ENCODE peak calls at places on chromosomes 12 and 14, in five cellular contexts. C is body of pancreas, I is dorsolateral prefrontal cortex, P is bronchial epithelial cell, L is Peyer's patch. H is an unnamed sample.

GRCh38 chr12:116687888-116688287 is 50.0 kb downstream of the SPRING1 start:
- DNase-seq in C (peak; percentile 43), I (no peak), L (no peak), P (no peak), H (no peak)

GRCh38 chr12:99383258-99383657 is 264.3 kb upstream of the GARIN6 start:
- DNase-seq in P (no peak), L (no peak), C (no peak), I (no peak), H (no peak)

GRCh38 chr12:118525216-118525615 is 148.9 kb downstream of the SUDS3 start:
- DNase-seq in P (no peak), I (no peak), L (no peak), C (no peak), H (no peak)

GRCh38 chr12:120844297-120844696 is 59.9 kb downstream of the SPPL3 start:
- DNase-seq in P (no peak), L (no peak), I (no peak), C (no peak), H (no peak)

GRCh38 chr12:71460318-71460717 is 20.7 kb downstream of the LGR5 start:
- DNase-seq in I (no peak), P (no peak), C (no peak), L (no peak), H (no peak)

GRCh38 chr12:108881953-108882352 is 2.1 kb downstream of the DAO start:
- DNase-seq in I (no peak), P (peak; percentile 58), C (no peak), L (no peak), H (no peak)

GRCh38 chr12:105954891-105955607 is 183.7 kb downstream of the NUAK1 start:
- DNase-seq in L (no peak), C (no peak), I (no peak), P (peak; percentile 64), H (peak; percentile 69)

GRCh38 chr14:91854327-91854934 is 12.9 kb downstream of the TC2N start:
- DNase-seq in C (no peak), P (no peak), I (no peak), L (no peak), H (no peak)

GRCh38 chr12:115934877-115935276 is 342.6 kb downstream of the MED13L start:
- DNase-seq in P (no peak), L (no peak), I (no peak), C (no peak), H (no peak)

GRCh38 chr14:34359423-34360120 is 102.5 kb downstream of the SPTSSA start:
- DNase-seq in C (no peak), I (no peak), L (no peak), P (peak; percentile 36), H (no peak)

GRCh38 chr14:103118019-103118662 is 5.1 kb upstream of the TNFAIP2 start:
- DNase-seq in C (peak; percentile 50), I (no peak), L (peak; percentile 79), P (no peak), H (no peak)

GRCh38 chr12:39380090-39380489 is 62.8 kb downstream of the KIF21A start:
- DNase-seq in C (no peak), P (no peak), I (no peak), L (no peak), H (no peak)

GRCh38 chr14:104370256-104370870 is 209.2 kb upstream of the C14orf180 start:
- DNase-seq in P (no peak), C (peak; percentile 32), I (no peak), L (no peak), H (no peak)

GRCh38 chr14:76752744-76753143 is 8.5 kb upstream of the VASH1 start:
- DNase-seq in P (no peak), C (no peak), I (no peak), L (no peak), H (no peak)

GRCh38 chr12:85865905-85866304 is 8.2 kb upstream of the NTS start:
- DNase-seq in P (peak; percentile 14), L (no peak), C (no peak), I (no peak), H (no peak)

GRCh38 chr14:61342486-61342885 is 21.1 kb downstream of the PRKCH start:
- DNase-seq in C (no peak), L (peak; percentile 86), I (no peak), P (no peak), H (no peak)

GRCh38 chr12:65740873-65741600 is 83.2 kb upstream of the HMGA2 start:
- DNase-seq in P (peak; percentile 47), I (no peak), C (peak; percentile 74), L (peak; percentile 81), H (peak; percentile 95)

GRCh38 chr14:75427482-75428229 is at the start of gene JDP2:
- DNase-seq in I (peak; percentile 75), P (peak; percentile 23), L (peak; percentile 94), C (peak; percentile 94), H (peak; percentile 96)

GRCh38 chr12:4439736-4440135 is 5.9 kb downstream of the FGF6 start:
- DNase-seq in I (no peak), P (no peak), C (no peak), L (peak; percentile 13), H (no peak)

GRCh38 chr14:65159281-65160062 is 57.2 kb upstream of the MAX start:
- DNase-seq in P (no peak), I (no peak), C (no peak), L (no peak), H (no peak)

GRCh38 chr12:93978553-93978952 is 169.8 kb upstream of the PLXNC1 start:
- DNase-seq in L (no peak), P (peak; percentile 76), C (no peak), I (no peak), H (peak; percentile 89)

GRCh38 chr14:89136587-89136986 is 280.4 kb downstream of the FOXN3 start:
- DNase-seq in P (no peak), L (no peak), I (no peak), C (no peak), H (no peak)

GRCh38 chr14:54669759-54670630 is 103.1 kb downstream of the SAMD4A start:
- DNase-seq in I (no peak), C (no peak), L (peak; percentile 52), P (peak; percentile 52), H (peak; percentile 40)

GRCh38 chr12:68138480-68138879 is 21.1 kb downstream of the IFNG start:
- DNase-seq in L (no peak), I (no peak), C (no peak), P (no peak), H (no peak)

GRCh38 chr12:78793491-78793890 is 71.1 kb upstream of the SYT1 start:
- DNase-seq in P (no peak), L (no peak), I (no peak), C (no peak), H (no peak)

GRCh38 chr14:31926652-31927347 is 150.3 kb upstream of the ARHGAP5 start:
- DNase-seq in C (no peak), L (no peak), I (no peak), P (no peak), H (no peak)
- H3K4me3 ChIP-seq in C (no peak overlapping the region), L (no peak overlapping the region), I (no peak overlapping the region), P (no peak overlapping the region), H (no peak overlapping the region)

DNA sequence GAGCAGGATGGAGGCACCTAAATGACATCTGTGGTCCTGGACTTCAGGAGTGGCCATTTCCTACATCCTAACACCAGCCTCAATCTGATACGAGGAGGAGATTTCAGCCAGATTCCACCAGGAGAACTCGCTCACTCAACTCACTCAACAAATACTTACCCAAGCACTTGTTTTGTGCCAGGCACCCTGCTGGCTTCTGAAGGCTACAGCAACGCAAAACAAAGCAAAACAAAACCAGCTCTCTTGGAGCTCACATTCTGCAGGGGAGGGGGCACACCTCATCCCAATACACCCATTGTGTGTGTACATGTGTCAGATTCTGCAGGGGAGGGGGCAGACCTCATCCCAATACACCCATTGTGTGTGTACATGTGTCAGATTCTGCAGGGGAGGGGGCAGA is 144.8 kb downstream of the PIWIL1 start:
- DNase-seq in L (no peak), P (no peak), I (no peak), C (no peak), H (no peak)
- H3K27me3 ChIP-seq in L (no peaks in the 10 kb centered on the region), P (no peaks in the 10 kb centered on the region), I (no peaks in the 10 kb centered on the region), C (no peaks in the 10 kb centered on the region), H (no peaks in the 10 kb centered on the region)

GRCh38 chr12:95385246-95385645 is 88.7 kb upstream of the METAP2 start:
- DNase-seq in P (peak; percentile 17), I (no peak), L (no peak), C (peak; percentile 13), H (peak; percentile 94)
- H3K4me3 ChIP-seq in P (no peak overlapping the region), I (peak overlapping the region; percentile 50), L (peak overlapping the region; percentile 12), C (no peak overlapping the region), H (peak overlapping the region; percentile 85)

GRCh38 chr14:74360163-74360562 is 11.9 kb downstream of the VRTN start:
- DNase-seq in I (no peak), L (no peak), C (peak; percentile 76), P (no peak), H (no peak)

GRCh38 chr14:74356892-74357575 is 8.8 kb downstream of the VRTN start:
- DNase-seq in C (no peak), L (no peak), P (no peak), I (no peak), H (no peak)

GRCh38 chr14:74362361-74362915 is 14.2 kb downstream of the VRTN start:
- DNase-seq in P (peak; percentile 61), C (peak; percentile 89), L (peak; percentile 90), I (peak; percentile 62), H (peak; percentile 95)

GRCh38 chr14:74357585-74357984 is 9.3 kb downstream of the VRTN start:
- DNase-seq in I (no peak), P (no peak), L (no peak), C (no peak), H (no peak)

DNA sequence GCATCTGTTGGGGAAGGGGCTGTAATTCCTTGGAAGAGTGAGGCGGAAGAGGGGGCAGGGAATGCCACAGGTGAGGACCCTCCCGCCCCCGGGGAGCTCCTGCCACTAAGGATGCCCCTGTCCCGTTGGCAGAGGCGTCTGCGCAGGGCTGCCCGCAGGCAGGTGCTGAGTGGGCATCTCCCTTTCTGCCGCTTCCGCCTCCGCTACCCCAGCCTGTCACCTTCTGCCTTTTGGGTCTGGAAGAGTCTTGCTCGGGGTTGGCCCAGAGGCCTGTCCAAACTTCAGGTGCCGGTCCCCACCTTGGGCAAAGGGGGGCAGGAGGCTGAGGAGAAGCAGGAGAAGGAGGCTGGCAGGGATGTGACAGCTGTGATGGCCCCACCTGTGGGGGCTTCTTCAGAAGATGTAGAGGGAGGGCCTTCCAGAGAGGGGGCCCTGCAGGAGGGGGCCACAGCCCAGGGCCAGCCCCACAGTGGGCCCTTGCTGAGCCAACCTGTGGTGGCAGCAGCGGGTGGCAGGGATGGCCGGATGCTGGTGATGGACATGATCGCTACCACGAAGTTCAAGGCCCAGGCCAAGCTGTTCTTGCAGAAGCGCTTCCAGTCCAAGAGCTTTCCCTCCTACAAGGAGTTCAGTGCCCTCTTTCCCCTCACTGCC is 10.0 kb downstream of the VRTN start:
- DNase-seq in C (no peak), L (no peak), I (no peak), P (no peak), H (no peak)
- H3K27me3 ChIP-seq in C (no peaks in the 10 kb centered on the region), L (no peaks in the 10 kb centered on the region), I (no peaks in the 10 kb centered on the region), P (no peaks in the 10 kb centered on the region), H (peaks cover 43% of the 10 kb centered on the region)

GRCh38 chr12:124423683-124424515 is 129.0 kb downstream of the RFLNA start:
- DNase-seq in I (no peak), C (no peak), P (no peak), L (no peak), H (peak; percentile 3)
- H3K4me3 ChIP-seq in I (no peak overlapping the region), C (no peak overlapping the region), P (no peak overlapping the region), L (no peak overlapping the region), H (peak overlapping the region; percentile 54)

GRCh38 chr12:42482820-42483533 is 106.6 kb downstream of the PRICKLE1 start:
- DNase-seq in C (peak; percentile 81), L (peak; percentile 85), P (peak; percentile 12), I (no peak), H (peak; percentile 92)
- H3K27me3 ChIP-seq in C (no peaks in the 10 kb centered on the region), L (no peaks in the 10 kb centered on the region), P (no peaks in the 10 kb centered on the region), I (no peaks in the 10 kb centered on the region), H (no peaks in the 10 kb centered on the region)

H was measured in adipocyte.